ENCODE peak calls at places on chromosomes 13 and 19, in four cellular contexts. Y is GM23338, U is SK-N-SH, I is hepatocyte. F is an unnamed sample. For H3K9me2, the result is how much of the 10 kb centered on the place peaks cover.

GRCh38 chr13:41056194-41056593 is 5.1 kb upstream of the WBP4 start:
- DNase-seq in U (no peak), I (no peak), Y (no peak), F (no peak)

GRCh38 chr13:40477623-40478608 is 188.5 kb downstream of the FOXO1 start:
- DNase-seq in Y (no peak), U (no peak), I (no peak), F (no peak)

GRCh38 chr13:21330126-21330861 is 128.8 kb downstream of the ZDHHC20 start:
- DNase-seq in Y (no peak), I (no peak), U (no peak), F (no peak)

GRCh38 chr13:88979465-88980180 is 1308.5 kb downstream of the SLITRK5 start:
- DNase-seq in U (peak), I (peak), Y (peak), F (no peak)

GRCh38 chr13:94558721-94559120 is 37.2 kb downstream of the TGDS start:
- DNase-seq in Y (peak), U (no peak), I (no peak), F (no peak)

GRCh38 chr19:13014101-13014920 is 19.0 kb downstream of the NFIX start:
- DNase-seq in I (no peak), U (no peak), Y (peak), F (no peak)

GRCh38 chr13:101474419-101474957 is 22.0 kb downstream of the ITGBL1 start:
- DNase-seq in I (peak), Y (peak), U (no peak), F (no peak)

GRCh38 chr19:50877338-50877737 is 4.1 kb downstream of the KLK2 start:
- DNase-seq in Y (peak), I (no peak), U (no peak), F (no peak)

GRCh38 chr19:28242317-28242927 is 970.5 kb downstream of the UQCRFS1 start:
- DNase-seq in U (peak), I (peak), Y (peak), F (peak)

GRCh38 chr13:48603375-48603774 is 50.4 kb upstream of the CYSLTR2 start:
- DNase-seq in Y (no peak), I (no peak), U (no peak), F (no peak)

GRCh38 chr13:29561918-29562317 is 33.6 kb downstream of the SLC7A1 start:
- DNase-seq in I (no peak), Y (peak), U (no peak), F (no peak)

GRCh38 chr13:23797276-23797903 is 91.8 kb downstream of the MIPEP start:
- DNase-seq in U (no peak), I (no peak), Y (no peak), F (no peak)

GRCh38 chr13:48859168-48860105 is 116.3 kb upstream of the FNDC3A start:
- DNase-seq in Y (peak), U (no peak), I (peak), F (no peak)

GRCh38 chr13:27289016-27289665 is 18.5 kb downstream of the RASL11A start:
- DNase-seq in Y (no peak), I (no peak), U (no peak), F (no peak)

GRCh38 chr13:31046711-31047279 is 114.3 kb downstream of the TEX26 start:
- DNase-seq in Y (no peak), U (peak), I (peak), F (no peak)

GRCh38 chr19:7104783-7105447 is 35.4 kb downstream of the ZNF557 start:
- DNase-seq in U (no peak), Y (no peak), I (no peak), F (no peak)

GRCh38 chr13:64239372-64239771 is 2823.7 kb upstream of the PCDH20 start:
- DNase-seq in U (no peak), I (no peak), Y (peak), F (no peak)

GRCh38 chr19:44111910-44112463 is 1.2 kb upstream of the ZNF225 start:
- DNase-seq in Y (peak), U (peak), I (peak), F (peak)

GRCh38 chr13:104796581-104796980 is 1730.4 kb upstream of the SLC10A2 start:
- DNase-seq in U (no peak), Y (no peak), I (no peak), F (no peak)

GRCh38 chr13:30477346-30478235 is 11.9 kb upstream of the HMGB1 start:
- DNase-seq in U (no peak), I (no peak), Y (peak), F (no peak)

GRCh38 chr13:35887028-35887666 is 244.0 kb downstream of the DCLK1 start:
- DNase-seq in I (no peak), U (no peak), Y (no peak), F (no peak)

GRCh38 chr19:15234525-15235130 is 2.4 kb upstream of the EPHX3 start:
- DNase-seq in Y (no peak), I (no peak), U (no peak), F (no peak)

GRCh38 chr19:10207026-10207425 is 12.3 kb upstream of the DNMT1 start:
- DNase-seq in I (no peak), Y (no peak), U (no peak), F (peak)

GRCh38 chr13:97944396-97945029 is 9.0 kb upstream of the IPO5 start:
- DNase-seq in I (no peak), Y (no peak), U (no peak), F (no peak)

GRCh38 chr13:84139561-84140158 is 257.4 kb upstream of the SLITRK1 start:
- DNase-seq in Y (peak), U (no peak), I (no peak), F (no peak)

GRCh38 chr13:99559560-99559959 is 58.3 kb downstream of the TM9SF2 start:
- DNase-seq in I (no peak), U (no peak), Y (no peak), F (no peak)

GRCh38 chr13:60970736-60971135 is 444.9 kb downstream of the PCDH20 start:
- DNase-seq in I (no peak), U (no peak), Y (no peak), F (no peak)

GRCh38 chr13:60974296-60974695 is 441.4 kb downstream of the PCDH20 start:
- DNase-seq in U (no peak), Y (peak), I (no peak), F (no peak)

GRCh38 chr13:60981407-60981806 is 434.2 kb downstream of the PCDH20 start:
- DNase-seq in Y (no peak), U (no peak), I (no peak), F (no peak)

DNA sequence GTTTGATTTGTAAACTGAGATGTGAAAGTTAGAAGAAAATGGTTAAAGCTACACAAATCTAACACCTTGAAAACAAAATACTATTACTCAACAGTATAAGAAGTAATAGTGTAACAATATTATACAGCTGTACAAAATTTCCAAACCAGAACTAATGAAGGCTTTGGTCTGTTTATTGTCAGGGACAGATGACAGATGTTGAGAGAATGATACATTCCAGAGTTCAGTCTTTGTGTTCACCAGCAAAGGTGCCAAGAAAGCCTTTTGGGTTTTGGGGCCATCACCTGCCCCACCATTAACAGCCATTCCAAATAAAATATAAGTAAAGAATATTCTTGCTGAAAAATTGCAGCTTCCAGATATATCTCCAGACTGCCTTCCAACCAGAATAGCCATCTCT is 439.3 kb downstream of the PCDH20 start:
- DNase-seq in I (no peak), U (no peak), Y (no peak), F (no peak)
- H3K9me2 ChIP-seq in I (under half), U (under half), Y (under half), F (under half)

DNA sequence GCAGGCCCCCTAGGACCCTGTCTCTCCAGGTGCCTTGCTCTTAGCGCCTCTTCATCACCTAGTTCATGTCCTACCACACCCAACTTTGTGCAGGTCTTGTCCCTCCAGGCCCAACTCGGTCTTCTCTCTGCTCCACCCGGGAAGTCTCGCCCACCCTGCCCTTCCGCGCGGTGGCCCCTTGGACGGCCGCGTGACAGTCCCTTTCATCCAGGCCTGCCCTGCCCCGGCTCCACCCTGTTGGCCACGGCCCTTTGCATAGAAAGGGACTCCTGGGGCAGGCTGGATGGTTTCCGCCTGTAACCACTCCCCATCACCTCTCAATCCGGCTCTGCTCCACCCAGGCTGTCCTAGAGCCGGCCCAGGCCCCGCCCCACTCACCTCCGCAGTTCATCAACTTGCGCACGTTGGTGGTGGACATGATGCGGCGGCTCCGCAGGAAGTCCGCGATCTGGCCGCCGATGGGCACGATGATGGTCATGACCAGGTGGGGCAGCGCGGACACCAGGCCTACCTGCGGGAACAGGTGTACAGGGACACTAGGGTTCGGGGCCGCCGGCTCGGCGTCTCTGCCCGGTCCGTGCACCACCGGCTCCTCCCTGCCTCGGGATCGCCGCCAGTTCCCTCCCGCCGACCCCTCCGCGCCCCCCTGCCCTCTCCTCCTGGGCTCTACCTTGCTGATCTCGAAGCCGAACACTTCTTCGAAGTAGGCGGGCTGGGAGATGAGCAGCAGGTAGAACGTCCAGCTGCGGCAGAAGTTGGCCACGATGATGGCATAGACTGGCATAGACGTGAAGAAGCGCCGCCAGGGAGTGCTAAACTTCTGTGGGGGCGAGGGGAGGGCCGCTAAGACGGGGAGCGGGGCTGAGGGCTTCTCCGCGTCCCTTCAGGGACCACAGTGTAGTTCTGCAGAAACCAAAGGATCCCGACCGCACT is 7.2 kb downstream of the GFY start:
- DNase-seq in U (no peak), I (no peak), Y (peak), F (no peak)
- H3K9me2 ChIP-seq in U (under half), I (under half), Y (under half), F (under half)

DNA sequence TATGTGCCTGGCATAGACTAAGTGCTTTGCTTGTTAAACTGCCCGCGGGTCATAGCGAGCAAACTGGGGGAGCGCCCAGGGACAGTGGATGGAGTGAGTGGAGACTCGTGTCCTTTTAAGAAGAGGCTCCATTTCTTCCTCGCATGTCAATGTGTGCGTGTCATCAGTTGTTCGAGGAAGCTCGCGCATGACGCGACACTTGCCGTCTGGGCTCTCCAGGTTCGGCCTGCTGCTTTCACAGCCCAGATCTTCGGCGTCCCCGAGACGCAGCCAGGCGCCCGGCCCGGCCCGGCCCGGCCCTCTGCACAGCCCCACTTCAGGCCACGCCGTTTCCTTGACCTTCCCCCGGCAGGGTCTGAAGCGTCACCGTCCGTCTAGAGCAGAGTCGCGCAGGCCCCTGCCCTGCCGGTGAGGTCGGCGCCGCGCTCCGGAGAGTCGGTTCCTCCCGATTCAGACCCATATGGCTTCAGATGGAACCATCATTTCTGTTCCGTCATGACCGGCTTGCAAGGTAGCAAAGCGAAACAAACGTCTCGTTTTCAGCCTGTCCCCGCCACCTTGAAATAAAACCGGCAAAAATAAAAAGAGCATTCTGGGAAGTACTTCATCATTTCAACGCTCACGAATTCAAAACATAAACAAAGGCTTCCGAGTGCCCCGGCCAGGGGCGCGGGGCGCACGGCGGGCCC is 604 bp upstream of the ARHGEF7 start:
- DNase-seq in Y (peak), U (peak), I (peak), F (no peak)
- H3K9me2 ChIP-seq in Y (under half), U (under half), I (under half), F (under half)

GRCh38 chr19:2033825-2034159 is 17.3 kb downstream of the MKNK2 start:
- DNase-seq in Y (no peak), I (no peak), U (no peak), F (no peak)
- H3K9me2 ChIP-seq in Y (under half), I (under half), U (under half), F (under half)

F was measured in PC-9.